ENCODE peak calls at places on chromosome 13, in four cellular contexts. V, O, B and A are unnamed samples.

GRCh38 chr13:81745391-81745790 is 1404.5 kb upstream of the SPRY2 start:
- DNase-seq in V (no peak), O (no peak), B (no peak), A (no peak)

GRCh38 chr13:102569488-102569887 is 27.3 kb upstream of the TPP2 start:
- DNase-seq in V (peak), B (no peak), O (peak), A (peak)

GRCh38 chr13:80654638-80655249 is 313.8 kb upstream of the SPRY2 start:
- DNase-seq in O (no peak), V (no peak), B (no peak), A (no peak)

GRCh38 chr13:37144661-37145060 is 39.2 kb upstream of the CSNK1A1L start:
- DNase-seq in O (no peak), V (no peak), B (no peak), A (peak)

GRCh38 chr13:98998831-98999634 is 21.2 kb upstream of the DOCK9 start:
- DNase-seq in V (peak), O (peak), B (peak), A (peak)

GRCh38 chr13:106573279-106573831 is 5.4 kb upstream of the ARGLU1 start:
- DNase-seq in O (peak), V (peak), B (no peak), A (peak)

GRCh38 chr13:41206467-41206866 is 12.1 kb upstream of the KBTBD7 start:
- DNase-seq in V (no peak), O (no peak), B (no peak), A (no peak)

GRCh38 chr13:57633141-57633949 is 1.8 kb downstream of the PCDH17 start:
- DNase-seq in B (no peak), V (no peak), O (peak), A (no peak)

GRCh38 chr13:114228176-114228575 is 6.5 kb upstream of the CDC16 start:
- DNase-seq in V (no peak), B (no peak), O (no peak), A (no peak)

GRCh38 chr13:34678154-34678553 is 263.9 kb upstream of the NBEA start:
- DNase-seq in V (no peak), O (peak), B (no peak), A (no peak)

GRCh38 chr13:24511824-24512207 is 762 bp downstream of the PARP4 start:
- DNase-seq in V (no peak), O (no peak), B (no peak), A (no peak)

GRCh38 chr13:68234278-68234677 is 1004.1 kb upstream of the PCDH9 start:
- DNase-seq in O (peak), V (no peak), B (no peak), A (peak)

GRCh38 chr13:46633416-46633815 is 80.4 kb downstream of the LRCH1 start:
- DNase-seq in O (peak), V (peak), B (no peak), A (peak)

GRCh38 chr13:39688278-39688677 is 32.8 kb downstream of the COG6 start:
- DNase-seq in O (no peak), B (no peak), V (no peak), A (no peak)

GRCh38 chr13:22235285-22235949 is 564.5 kb downstream of the FGF9 start:
- DNase-seq in B (no peak), O (no peak), V (no peak), A (no peak)

GRCh38 chr13:39394811-39395685 is 207.9 kb downstream of the LHFPL6 start:
- DNase-seq in O (peak), V (no peak), B (no peak), A (no peak)

GRCh38 chr13:79907527-79907926 is 426.6 kb downstream of the NDFIP2 start:
- DNase-seq in B (no peak), O (no peak), V (no peak), A (no peak)

GRCh38 chr13:84037937-84038464 is 155.7 kb upstream of the SLITRK1 start:
- DNase-seq in V (no peak), B (no peak), O (no peak), A (no peak)

GRCh38 chr13:45385912-45386311 is 32.3 kb downstream of the SLC25A30 start:
- DNase-seq in V (no peak), B (no peak), O (no peak), A (no peak)

GRCh38 chr13:28059214-28059613 is 41.2 kb downstream of the FLT3 start:
- DNase-seq in B (peak), V (no peak), O (peak), A (peak)

GRCh38 chr13:69793803-69794453 is 313.7 kb upstream of the ATXN8OS start:
- DNase-seq in V (no peak), B (no peak), O (no peak), A (no peak)

GRCh38 chr13:21913010-21913409 is 242.1 kb downstream of the FGF9 start:
- DNase-seq in B (no peak), O (no peak), V (no peak), A (no peak)

GRCh38 chr13:107649071-107649470 is 566.3 kb downstream of the LIG4 start:
- DNase-seq in B (no peak), V (no peak), O (peak), A (no peak)

GRCh38 chr13:52159159-52159982 is at the start of gene NEK3:
- DNase-seq in O (peak), V (peak), B (peak), A (peak)

GRCh38 chr13:106533940-106534843 is 1.3 kb downstream of the EFNB2 start:
- DNase-seq in O (peak), V (peak), B (no peak), A (peak)

GRCh38 chr13:64054306-64054705 is 2638.7 kb upstream of the PCDH20 start:
- DNase-seq in O (peak), B (no peak), V (no peak), A (no peak)

GRCh38 chr13:26853272-26853818 is 92.8 kb upstream of the GPR12 start:
- DNase-seq in B (no peak), O (no peak), V (no peak), A (no peak)

GRCh38 chr13:50123862-50124535 is 108.8 kb downstream of the KCNRG start:
- DNase-seq in B (peak), V (peak), O (peak), A (peak)

GRCh38 chr13:30752201-30752797 is 17.0 kb downstream of the ALOX5AP start:
- DNase-seq in B (no peak), V (no peak), O (no peak), A (peak)

GRCh38 chr13:21076265-21076653 is 14.9 kb upstream of the LATS2 start:
- DNase-seq in O (no peak), V (no peak), B (no peak), A (peak)

GRCh38 chr13:111534646-111535461 is 214.4 kb downstream of the TEX29 start:
- DNase-seq in V (no peak), O (no peak), B (no peak), A (no peak)

GRCh38 chr13:41458187-41458938 is 1.0 kb downstream of the RGCC start:
- DNase-seq in V (no peak), B (peak), O (no peak), A (no peak)

GRCh38 chr13:43273362-43273761 is 250.0 kb downstream of the DNAJC15 start:
- DNase-seq in O (no peak), V (no peak), B (no peak), A (peak)